ENCODE peak calls at places on chromosome 4, in nine cellular contexts. C, R, D, A, N, I, X, U and O are unnamed samples.

GRCh38 chr4:145887241-145887964 is 51.2 kb downstream of the ZNF827 start:
- DNase-seq in D (peak), A (no peak), X (no peak), R (peak), I (peak), C (peak), U (no peak), N (peak), O (no peak)

GRCh38 chr4:2761035-2761923 is 5.1 kb upstream of the TNIP2 start:
- DNase-seq in N (peak), A (peak), D (no peak), X (no peak), R (peak), I (no peak), U (no peak), C (no peak), O (no peak)

GRCh38 chr4:113604955-113605354 is 156.6 kb downstream of the CAMK2D start:
- DNase-seq in I (no peak), A (no peak), N (peak), D (peak), X (no peak), C (no peak), U (no peak), R (peak), O (no peak)

GRCh38 chr4:26780524-26780923 is 80.1 kb upstream of the STIM2 start:
- DNase-seq in D (peak), R (peak), C (no peak), X (no peak), N (peak), U (no peak), A (no peak), I (peak), O (no peak)

GRCh38 chr4:129623233-129623632 is 527.3 kb downstream of the C4orf33 start:
- DNase-seq in R (no peak), C (no peak), U (no peak), D (no peak), N (peak), A (no peak), I (no peak), X (no peak), O (no peak)

GRCh38 chr4:177442623-177443155 is 452 bp upstream of the AGA start:
- DNase-seq in C (no peak), A (no peak), R (peak), X (no peak), N (peak), D (no peak), I (no peak), U (no peak), O (peak)

GRCh38 chr4:151922306-151922705 is 161.5 kb upstream of the GATB start:
- DNase-seq in X (no peak), R (peak), I (no peak), A (no peak), C (no peak), D (peak), N (peak), U (no peak), O (no peak)

GRCh38 chr4:139841464-139842195 is 176.0 kb downstream of the MGST2 start:
- DNase-seq in I (no peak), N (no peak), A (no peak), D (no peak), C (no peak), X (no peak), U (no peak), R (no peak), O (no peak)

GRCh38 chr4:105944535-105944934 is 49.3 kb downstream of the NPNT start:
- DNase-seq in X (no peak), N (peak), C (no peak), I (no peak), D (peak), U (no peak), R (no peak), A (no peak), O (no peak)

GRCh38 chr4:2251073-2251794 is 9.3 kb upstream of the HAUS3 start:
- DNase-seq in X (peak), R (no peak), A (no peak), U (peak), I (no peak), C (peak), D (no peak), N (no peak), O (no peak)

GRCh38 chr4:109296545-109296944 is 5.9 kb downstream of the COL25A1 start:
- DNase-seq in N (peak), D (no peak), U (no peak), C (no peak), R (peak), A (no peak), I (no peak), X (no peak), O (no peak)

GRCh38 chr4:5051210-5051691 is at the start of gene STK32B:
- DNase-seq in U (peak), I (no peak), C (peak), A (peak), D (peak), N (peak), R (peak), X (peak), O (peak)

GRCh38 chr4:167185465-167185864 is 48.8 kb downstream of the SPOCK3 start:
- DNase-seq in R (peak), X (no peak), D (no peak), I (no peak), U (no peak), A (no peak), C (no peak), N (no peak), O (no peak)

GRCh38 chr4:88865466-88865865 is 167.8 kb upstream of the NAP1L5 start:
- DNase-seq in X (no peak), R (no peak), C (no peak), D (peak), I (no peak), N (peak), U (no peak), A (no peak), O (no peak)

GRCh38 chr4:175290401-175290800 is 372.2 kb downstream of the ADAM29 start:
- DNase-seq in I (no peak), X (no peak), N (peak), D (peak), A (no peak), R (no peak), U (no peak), C (no peak), O (no peak)

GRCh38 chr4:20254517-20255250 is 3.0 kb downstream of the SLIT2 start:
- DNase-seq in C (peak), R (no peak), I (no peak), A (peak), D (peak), N (peak), U (peak), X (peak), O (peak)

GRCh38 chr4:182644326-182645050 is 272.7 kb downstream of the DCTD start:
- DNase-seq in X (no peak), N (peak), U (no peak), I (no peak), A (no peak), R (no peak), D (peak), C (no peak), O (no peak)

GRCh38 chr4:125750827-125751466 is 436.2 kb downstream of the FAT4 start:
- DNase-seq in D (peak), X (no peak), C (peak), N (peak), R (no peak), A (no peak), U (no peak), I (peak), O (peak)

GRCh38 chr4:165541773-165542459 is 163.1 kb downstream of the CPE start:
- DNase-seq in C (no peak), A (no peak), I (no peak), U (no peak), X (no peak), N (no peak), D (no peak), R (no peak), O (no peak)
- TF ChIP-seq CTCF in C (no peak), A (no peak), I (no peak), U (no peak), X (no peak), N (no peak), D (no peak), R (no peak), O (no peak)

DNA sequence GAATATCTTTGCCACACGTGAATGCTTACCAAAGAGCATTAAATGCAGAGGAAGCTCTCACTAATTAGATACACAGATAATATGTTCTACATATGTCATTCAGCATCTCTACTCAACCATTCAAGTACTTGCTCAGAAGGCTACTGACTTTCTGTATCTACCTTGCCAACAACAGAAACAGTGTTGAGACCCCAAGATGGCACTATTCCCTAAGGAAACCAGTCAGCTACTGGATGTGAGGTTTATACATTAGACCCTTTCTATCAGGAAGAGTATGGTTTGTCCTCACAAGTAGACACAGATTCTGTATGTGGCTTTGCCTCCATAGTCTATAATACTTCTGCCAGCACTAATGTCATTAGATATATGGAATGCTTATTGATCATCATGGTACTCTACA is 443.9 kb upstream of the INTU start:
- DNase-seq in R (peak), U (no peak), C (no peak), D (peak), N (peak), I (peak), X (no peak), A (no peak), O (no peak)
- TF ChIP-seq CTCF in R (no peak), U (no peak), C (no peak), D (peak), N (peak), I (peak), X (no peak), A (no peak), O (no peak)

GRCh38 chr4:81032805-81033684 is 2.5 kb downstream of the BMP3 start:
- DNase-seq in N (no peak), X (no peak), R (peak), U (no peak), D (peak), C (no peak), A (no peak), I (no peak), O (no peak)
- TF ChIP-seq CTCF in N (no peak), X (no peak), R (no peak), U (no peak), D (no peak), C (no peak), A (no peak), I (no peak), O (no peak)

GRCh38 chr4:85446462-85446861 is 28.5 kb upstream of the ARHGAP24 start:
- DNase-seq in N (no peak), A (no peak), X (no peak), U (no peak), R (no peak), D (no peak), C (no peak), I (no peak), O (no peak)
- TF ChIP-seq CTCF in N (no peak), A (no peak), X (no peak), U (no peak), R (no peak), D (no peak), C (no peak), I (no peak), O (no peak)

GRCh38 chr4:92012899-92013867 is 290.6 kb upstream of the GRID2 start:
- DNase-seq in X (no peak), C (no peak), D (no peak), U (no peak), A (peak), N (peak), R (no peak), I (no peak), O (peak)
- TF ChIP-seq CTCF in X (no peak), C (no peak), D (peak), U (peak), A (peak), N (peak), R (no peak), I (no peak), O (peak)

GRCh38 chr4:154024097-154024496 is 235.2 kb upstream of the SFRP2 start:
- DNase-seq in N (peak), R (no peak), C (no peak), U (no peak), A (no peak), X (no peak), D (no peak), I (no peak), O (peak)
- TF ChIP-seq CTCF in N (peak), R (no peak), C (no peak), U (peak), A (no peak), X (no peak), D (no peak), I (peak), O (no peak)

GRCh38 chr4:75287738-75288517 is 226.3 kb downstream of the RCHY1 start:
- DNase-seq in R (no peak), U (no peak), A (no peak), C (no peak), D (no peak), X (no peak), I (no peak), N (no peak), O (no peak)

GRCh38 chr4:75285837-75286236 is 228.4 kb downstream of the RCHY1 start:
- DNase-seq in N (no peak), D (no peak), U (no peak), C (no peak), R (no peak), A (no peak), X (no peak), I (no peak), O (no peak)

DNA sequence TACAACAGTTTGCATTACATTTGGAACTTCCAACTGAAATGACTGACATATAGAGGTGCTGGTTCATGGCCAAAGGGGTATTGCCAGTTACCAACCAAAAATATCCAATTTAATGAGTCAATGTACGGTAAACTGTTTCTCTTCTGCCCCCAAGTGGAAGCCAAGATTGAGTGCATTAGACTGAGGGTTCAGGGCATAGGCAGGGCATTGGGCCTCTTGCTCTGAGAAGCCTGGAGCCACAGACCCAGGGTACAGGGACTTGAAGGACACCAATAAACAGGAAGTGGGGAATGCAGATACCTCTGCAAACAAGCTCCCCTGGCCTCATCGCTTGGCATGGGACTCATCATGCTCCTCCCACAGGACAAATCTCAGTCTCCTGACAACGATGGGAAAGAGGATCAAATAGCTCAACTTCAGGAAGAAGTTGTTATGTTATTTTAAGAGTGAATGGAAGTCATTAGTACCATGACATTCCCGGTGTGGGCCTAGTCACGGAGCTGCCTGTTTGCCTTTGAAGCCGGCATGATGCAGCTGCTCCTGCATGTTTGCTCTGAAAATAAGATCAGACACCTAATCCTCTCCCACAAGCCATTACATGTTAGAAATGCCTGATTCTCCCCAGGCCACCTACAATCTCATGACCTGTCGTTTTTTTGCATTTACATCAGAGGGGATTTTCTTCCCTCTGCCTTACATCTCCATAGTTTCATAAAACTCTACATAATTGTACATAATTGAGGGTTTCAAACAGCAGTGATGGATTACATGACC is 224.2 kb downstream of the RCHY1 start:
- DNase-seq in A (no peak), U (peak), D (no peak), N (no peak), C (no peak), X (no peak), R (peak), I (no peak), O (peak)
- TF ChIP-seq CTCF in A (no peak), U (peak), D (peak), N (no peak), C (peak), X (no peak), R (peak), I (no peak), O (peak)

DNA sequence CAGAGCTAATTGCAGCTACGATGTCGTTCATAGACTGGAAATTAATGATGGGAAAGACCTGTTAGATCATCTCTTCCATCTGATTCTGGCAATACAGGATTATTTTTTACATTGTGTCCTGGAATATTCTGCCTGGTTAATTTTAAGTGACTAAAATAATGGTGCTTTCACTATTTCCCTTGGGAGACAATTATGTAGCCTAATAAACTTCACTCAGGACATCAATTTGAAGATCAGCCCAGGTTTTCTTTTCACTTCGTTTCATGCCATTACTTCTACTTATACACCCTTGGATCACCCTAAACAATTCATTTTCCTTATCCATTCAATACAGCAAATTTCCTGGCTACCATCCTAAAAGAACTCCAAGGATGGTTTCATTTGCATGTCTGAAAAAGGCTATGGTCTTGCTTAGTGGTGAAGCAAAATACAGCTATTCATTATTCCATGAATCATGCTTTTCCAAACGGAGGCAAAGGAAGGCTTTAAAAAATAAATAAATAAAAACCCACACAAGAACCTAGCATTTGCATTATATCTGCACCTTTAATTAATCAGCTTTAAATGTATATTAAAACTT is 481.0 kb upstream of the TECRL start:
- DNase-seq in R (no peak), D (no peak), A (no peak), X (no peak), U (no peak), C (no peak), I (no peak), N (no peak), O (no peak)
- TF ChIP-seq CTCF in R (no peak), D (no peak), A (no peak), X (no peak), U (no peak), C (no peak), I (no peak), N (no peak), O (no peak)

GRCh38 chr4:87130985-87131753 is 89.2 kb downstream of the KLHL8 start:
- DNase-seq in U (no peak), D (no peak), N (no peak), X (no peak), C (no peak), I (no peak), R (no peak), A (no peak), O (no peak)

GRCh38 chr4:87130482-87130881 is 89.9 kb downstream of the KLHL8 start:
- DNase-seq in I (no peak), C (no peak), A (no peak), R (no peak), U (no peak), D (no peak), X (no peak), N (no peak), O (no peak)

GRCh38 chr4:87129681-87130080 is 90.7 kb downstream of the KLHL8 start:
- DNase-seq in C (no peak), R (no peak), D (no peak), N (no peak), U (no peak), A (no peak), X (no peak), I (no peak), O (no peak)

GRCh38 chr4:87126056-87126455 is 94.4 kb downstream of the KLHL8 start:
- DNase-seq in X (no peak), I (no peak), D (no peak), U (no peak), C (no peak), A (no peak), R (no peak), N (no peak), O (no peak)

DNA sequence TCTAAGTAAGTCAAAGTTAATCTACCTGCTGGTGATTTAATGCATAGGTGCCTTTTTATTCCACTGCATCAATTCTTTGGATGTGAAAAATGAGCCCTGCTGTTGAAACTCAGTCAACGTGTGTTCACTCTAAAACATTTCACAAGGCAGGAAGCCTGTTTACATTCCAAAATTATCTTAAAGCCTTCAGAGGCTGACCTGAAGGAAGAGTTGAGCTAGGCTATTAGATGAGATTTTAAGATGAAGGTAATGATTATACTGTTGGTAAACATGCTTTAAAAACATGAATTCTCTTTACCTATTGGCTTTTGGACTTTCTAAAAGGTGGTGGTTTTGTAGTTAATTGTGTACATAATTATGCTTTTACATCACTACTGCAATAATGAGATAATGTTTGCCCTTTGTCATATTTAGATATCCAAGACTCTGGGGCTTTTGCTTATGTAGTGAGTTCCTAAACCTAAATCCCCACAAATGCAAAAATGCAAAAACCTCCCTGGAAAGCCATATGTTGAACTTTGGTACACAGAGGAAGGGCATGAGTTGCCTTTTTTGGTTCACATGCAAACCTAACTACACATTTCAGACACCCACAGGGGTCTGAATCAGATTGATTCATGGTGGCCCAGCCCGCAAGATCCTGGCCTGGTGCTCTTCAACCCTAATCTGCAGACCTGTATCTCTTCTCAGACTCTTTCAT is 92.3 kb downstream of the KLHL8 start:
- DNase-seq in D (peak), C (no peak), U (no peak), X (no peak), A (no peak), R (no peak), I (no peak), N (peak), O (no peak)
- TF ChIP-seq CTCF in D (no peak), C (no peak), U (no peak), X (no peak), A (no peak), R (no peak), I (no peak), N (no peak), O (no peak)

DNA sequence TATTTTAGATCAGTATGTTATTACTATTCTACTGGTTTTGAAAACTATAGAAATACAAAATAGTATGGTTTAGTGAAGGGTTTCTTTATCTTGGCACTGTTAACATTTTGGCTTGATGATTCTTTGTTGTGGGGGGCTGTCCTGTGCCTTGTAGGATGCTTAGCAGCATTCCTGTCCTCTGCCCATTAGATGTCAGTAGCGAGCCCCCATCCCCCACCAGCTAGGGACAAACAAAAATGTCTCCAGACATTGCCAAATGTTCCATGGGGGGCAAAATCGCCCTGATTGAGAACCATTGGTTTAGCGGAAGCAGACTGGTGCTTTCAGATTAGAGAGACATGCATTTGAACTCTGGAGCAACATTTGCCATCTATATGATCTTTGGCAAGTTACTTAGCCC is 23.3 kb downstream of the SPARCL1 start:
- DNase-seq in X (no peak), C (no peak), U (no peak), I (no peak), R (no peak), D (no peak), A (no peak), N (no peak), O (no peak)
- TF ChIP-seq CTCF in X (no peak), C (no peak), U (no peak), I (peak), R (peak), D (no peak), A (no peak), N (peak), O (no peak)